ENCODE peak calls at places on chromosomes 3 and 15, in seven cellular contexts. Q is nucleus accumbens; X is ACHN; B is sciatic nerve; I is heart left ventricle; C is NCI-H1417; L is stimulated activated CD8-positive, alpha-beta memory T cell treated with anti-CD3 and anti-CD28 coated beads, Interleukin-15, amount 100 ng/mL, for 24 hours. W is an unnamed sample.

GRCh38 chr3:40476478-40477470 is at the start of gene ZNF619:
- DNase-seq in C (peak), B (peak), X (peak), I (peak), L (peak), Q (peak), W (peak)

GRCh38 chr3:108719178-108719577 is 38.0 kb downstream of the RETNLB start:
- DNase-seq in C (no peak), X (no peak), L (no peak), I (no peak), Q (no peak), B (no peak), W (no peak)

GRCh38 chr3:27623085-27623753 is 98.9 kb downstream of the EOMES start:
- DNase-seq in Q (no peak), I (peak), C (peak), L (no peak), B (no peak), X (no peak), W (no peak)

GRCh38 chr15:89116404-89116803 is 28.1 kb downstream of the ABHD2 start:
- DNase-seq in X (no peak), B (no peak), I (peak), L (no peak), Q (no peak), C (peak), W (no peak)

GRCh38 chr15:38038659-38039442 is 104.4 kb downstream of the TMCO5A start:
- DNase-seq in C (no peak), Q (no peak), B (no peak), I (no peak), X (no peak), L (no peak), W (no peak)

GRCh38 chr3:25582242-25582641 is 82.5 kb downstream of the TOP2B start:
- DNase-seq in X (peak), C (no peak), B (no peak), Q (no peak), I (no peak), L (no peak), W (no peak)

GRCh38 chr3:88986834-88987233 is 120.6 kb upstream of the EPHA3 start:
- DNase-seq in X (no peak), B (no peak), I (no peak), L (no peak), C (no peak), Q (no peak), W (no peak)

GRCh38 chr15:98525625-98526024 is 122.7 kb upstream of the IGF1R start:
- DNase-seq in C (no peak), B (peak), I (no peak), L (no peak), X (no peak), Q (no peak), W (no peak)

GRCh38 chr3:178777718-178778411 is 241.6 kb downstream of the KCNMB2 start:
- DNase-seq in X (no peak), Q (no peak), I (no peak), B (no peak), C (peak), L (no peak), W (no peak)

GRCh38 chr3:34882764-34883163 is 756.6 kb upstream of the ARPP21 start:
- DNase-seq in B (no peak), Q (no peak), L (no peak), I (no peak), X (no peak), C (peak), W (no peak)

GRCh38 chr15:76340198-76340801 is 3.7 kb downstream of the ISL2 start:
- DNase-seq in L (no peak), C (peak), Q (no peak), X (peak), B (no peak), I (no peak), W (no peak)

GRCh38 chr3:59443618-59444292 is 393.9 kb upstream of the CFAP20DC start:
- DNase-seq in L (no peak), B (no peak), C (no peak), X (no peak), I (no peak), Q (no peak), W (no peak)

GRCh38 chr3:184336484-184337230 is 743 bp upstream of the FAM131A start:
- DNase-seq in I (no peak), L (no peak), X (peak), C (peak), Q (peak), B (no peak), W (peak)

GRCh38 chr15:82186748-82187415 is 75.7 kb downstream of the EFL1 start:
- DNase-seq in Q (no peak), C (no peak), L (no peak), X (no peak), I (no peak), B (no peak), W (no peak)

GRCh38 chr3:16496008-16496407 is 17.5 kb downstream of the RFTN1 start:
- DNase-seq in X (no peak), L (no peak), I (no peak), C (no peak), B (no peak), Q (no peak), W (no peak)

GRCh38 chr3:188687389-188687788 is 484.4 kb upstream of the TPRG1 start:
- DNase-seq in L (no peak), B (no peak), X (peak), Q (no peak), I (no peak), C (no peak), W (no peak)